ENCODE peak calls at places on chromosome X, in four cellular contexts. D, L, Y and Z are unnamed samples.

GRCh38 chrX:9555354-9555753 is 90.5 kb downstream of the TBL1X start:
- DNase-seq in L (no peak), D (no peak), Y (peak), Z (no peak)

GRCh38 chrX:72105436-72105835 is 26.3 kb downstream of the RTL5 start:
- DNase-seq in Y (no peak), L (no peak), D (no peak), Z (no peak)

GRCh38 chrX:22987452-22987851 is 12.3 kb upstream of the DDX53 start:
- DNase-seq in Y (peak), L (no peak), D (no peak), Z (no peak)

GRCh38 chrX:10135561-10136399 is 21.0 kb upstream of the CLCN4 start:
- DNase-seq in Y (no peak), L (no peak), D (no peak), Z (no peak)

GRCh38 chrX:110346681-110347080 is 12.0 kb upstream of the RTL9 start:
- DNase-seq in L (no peak), Y (no peak), D (peak), Z (peak)

GRCh38 chrX:69109706-69110635 is 55.3 kb downstream of the PJA1 start:
- DNase-seq in L (no peak), Y (peak), D (peak), Z (peak)

GRCh38 chrX:70169281-70169680 is 8.0 kb upstream of the DGAT2L6 start:
- DNase-seq in Y (no peak), D (no peak), L (no peak), Z (no peak)

GRCh38 chrX:145817299-145817665 is 347 bp upstream of the SLITRK2 start:
- DNase-seq in Y (no peak), D (peak), L (no peak), Z (peak)

GRCh38 chrX:152987801-152988200 is 6.1 kb downstream of the PNMA5 start:
- DNase-seq in Y (no peak), L (no peak), D (no peak), Z (no peak)

GRCh38 chrX:15311119-15311518 is 4.3 kb downstream of the ASB11 start:
- DNase-seq in D (no peak), L (no peak), Y (no peak), Z (no peak)

GRCh38 chrX:17433965-17434364 is 59.0 kb downstream of the NHS start:
- DNase-seq in L (no peak), Y (no peak), D (no peak), Z (no peak)

GRCh38 chrX:116009871-116010710 is 160.5 kb upstream of the AGTR2 start:
- DNase-seq in Y (no peak), D (peak), L (no peak), Z (peak)

GRCh38 chrX:45309096-45309495 is 108.4 kb upstream of the DIPK2B start:
- DNase-seq in Y (peak), D (no peak), L (no peak), Z (no peak)

GRCh38 chrX:134632386-134632785 is 25.9 kb downstream of the PLAC1 start:
- DNase-seq in L (no peak), D (no peak), Y (no peak), Z (no peak)

GRCh38 chrX:33053001-33053400 is 158.3 kb downstream of the DMD start:
- DNase-seq in D (no peak), Y (no peak), L (no peak), Z (no peak)

GRCh38 chrX:38627683-38628082 is 66.3 kb downstream of the TSPAN7 start:
- DNase-seq in D (peak), L (peak), Y (peak), Z (peak)

GRCh38 chrX:70613295-70613694 is 168.7 kb downstream of the DLG3 start:
- DNase-seq in D (no peak), Y (peak), L (no peak), Z (no peak)

GRCh38 chrX:130296743-130297142 is 28.0 kb upstream of the ZNF280C start:
- DNase-seq in L (no peak), Y (peak), D (no peak), Z (no peak)

GRCh38 chrX:11437642-11438379 is 144.6 kb downstream of the AMELX start:
- DNase-seq in L (no peak), Y (peak), D (peak), Z (no peak)

DNA sequence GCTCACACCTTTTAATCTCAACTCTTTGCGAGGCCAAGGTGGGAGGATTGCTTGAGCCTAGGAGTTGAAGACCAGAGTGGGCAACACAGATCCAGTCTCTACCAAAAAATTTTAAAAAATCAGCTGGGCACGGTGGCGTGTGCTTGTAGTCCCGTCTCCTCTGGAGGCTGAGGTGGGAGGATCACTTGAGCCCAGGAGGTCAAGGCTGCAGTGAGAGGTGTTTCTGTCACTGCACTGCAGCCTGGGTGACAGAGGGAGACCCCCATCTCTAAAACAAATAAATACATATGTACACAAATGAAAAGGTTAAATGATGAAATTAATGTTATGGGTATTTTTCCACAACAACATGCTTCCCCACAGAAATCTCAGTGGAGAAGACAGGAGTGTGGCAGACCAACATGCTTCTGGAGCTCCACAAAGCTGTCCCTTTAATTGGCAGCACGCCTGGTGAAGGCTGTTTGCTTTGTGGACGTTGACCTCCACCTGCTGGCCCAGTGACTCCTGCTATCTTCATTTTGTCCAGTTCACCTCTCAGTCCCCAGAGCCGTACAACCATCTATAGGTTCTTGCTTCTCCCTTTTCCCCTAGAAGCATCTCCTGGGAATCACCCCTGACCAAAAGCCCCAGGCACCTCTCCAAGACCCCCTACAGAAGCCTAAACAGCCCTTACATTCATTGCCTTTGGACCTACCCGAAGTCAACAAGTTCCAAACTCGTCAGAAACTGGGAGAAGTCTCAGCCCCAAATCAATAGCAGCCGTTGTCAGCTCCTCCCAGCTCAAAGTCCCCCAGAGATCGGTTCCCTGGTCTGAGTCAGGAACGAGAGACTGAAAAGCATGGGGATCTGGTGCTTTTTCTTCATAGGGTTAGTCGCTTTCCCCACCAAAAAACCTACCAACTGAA is 36.4 kb upstream of the CD99 start:
- DNase-seq in D (no peak), Y (no peak), L (no peak), Z (no peak)
- H3K27ac ChIP-seq in D (no peak), Y (no peak), L (no peak), Z (no peak)

GRCh38 chrX:13432376-13432775 is 112.5 kb upstream of the ATXN3L start:
- DNase-seq in D (no peak), L (no peak), Y (peak), Z (no peak)

GRCh38 chrX:13432776-13433605 is 113.1 kb upstream of the ATXN3L start:
- DNase-seq in L (no peak), Y (peak), D (no peak), Z (no peak)

GRCh38 chrX:13428055-13428786 is 108.4 kb upstream of the ATXN3L start:
- DNase-seq in Y (peak), D (peak), L (no peak), Z (peak)

GRCh38 chrX:13427441-13428054 is 107.7 kb upstream of the ATXN3L start:
- DNase-seq in D (no peak), Y (no peak), L (no peak), Z (no peak)

GRCh38 chrX:13430136-13430827 is 110.4 kb upstream of the ATXN3L start:
- DNase-seq in Y (peak), D (peak), L (no peak), Z (no peak)
- H4K5ac ChIP-seq in Y (peak), D (no peak), L (no peak), Z (no peak)

DNA sequence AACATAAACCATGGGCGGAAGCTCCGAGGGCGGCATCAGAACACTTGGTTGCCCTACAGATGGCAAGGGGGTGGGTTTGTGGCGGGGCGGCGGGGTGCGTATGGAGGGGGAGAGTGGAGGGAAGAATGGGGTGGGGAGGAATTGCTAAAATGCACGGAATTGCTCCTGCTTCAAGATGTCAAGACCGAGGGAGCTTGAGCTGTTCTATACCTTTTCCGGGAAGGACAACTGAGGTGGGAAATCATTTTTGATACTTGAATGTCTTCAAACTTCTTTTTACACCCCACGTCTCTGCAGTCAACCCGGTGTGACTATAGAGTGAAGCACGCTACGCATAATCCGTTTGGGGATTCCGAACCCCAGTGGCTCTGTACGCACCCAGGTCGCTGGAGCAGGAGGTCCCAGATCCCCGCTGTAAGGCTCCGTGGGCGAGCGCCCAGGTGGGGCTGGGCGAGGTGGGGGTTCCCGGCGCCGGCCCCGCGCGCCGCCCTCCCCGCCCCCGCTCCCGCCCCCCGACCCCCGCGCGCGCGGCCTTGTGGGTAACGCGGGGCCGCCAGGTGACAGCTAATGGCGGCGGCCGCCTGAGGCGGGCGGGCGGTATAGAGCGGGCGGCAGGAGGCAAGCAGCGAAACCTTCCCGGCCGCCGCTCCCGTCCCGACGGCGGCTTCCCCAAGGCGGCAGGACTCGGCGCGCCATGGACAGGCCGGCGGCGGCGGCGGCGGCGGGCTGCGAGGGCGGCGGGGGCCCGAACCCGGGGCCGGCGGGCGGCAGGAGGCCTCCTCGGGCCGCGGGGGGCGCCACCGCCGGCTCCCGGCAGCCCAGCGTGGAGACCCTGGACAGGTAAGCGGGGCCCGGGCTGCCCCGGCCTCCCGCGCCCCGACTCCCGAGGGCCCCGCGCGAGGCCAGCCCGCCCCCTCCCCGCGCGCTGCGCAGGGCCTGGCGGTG is at the start of gene MTMR1:
- DNase-seq in L (no peak), D (peak), Y (no peak), Z (no peak)
- H3K27ac ChIP-seq in L (no peak), D (no peak), Y (peak), Z (no peak)

DNA sequence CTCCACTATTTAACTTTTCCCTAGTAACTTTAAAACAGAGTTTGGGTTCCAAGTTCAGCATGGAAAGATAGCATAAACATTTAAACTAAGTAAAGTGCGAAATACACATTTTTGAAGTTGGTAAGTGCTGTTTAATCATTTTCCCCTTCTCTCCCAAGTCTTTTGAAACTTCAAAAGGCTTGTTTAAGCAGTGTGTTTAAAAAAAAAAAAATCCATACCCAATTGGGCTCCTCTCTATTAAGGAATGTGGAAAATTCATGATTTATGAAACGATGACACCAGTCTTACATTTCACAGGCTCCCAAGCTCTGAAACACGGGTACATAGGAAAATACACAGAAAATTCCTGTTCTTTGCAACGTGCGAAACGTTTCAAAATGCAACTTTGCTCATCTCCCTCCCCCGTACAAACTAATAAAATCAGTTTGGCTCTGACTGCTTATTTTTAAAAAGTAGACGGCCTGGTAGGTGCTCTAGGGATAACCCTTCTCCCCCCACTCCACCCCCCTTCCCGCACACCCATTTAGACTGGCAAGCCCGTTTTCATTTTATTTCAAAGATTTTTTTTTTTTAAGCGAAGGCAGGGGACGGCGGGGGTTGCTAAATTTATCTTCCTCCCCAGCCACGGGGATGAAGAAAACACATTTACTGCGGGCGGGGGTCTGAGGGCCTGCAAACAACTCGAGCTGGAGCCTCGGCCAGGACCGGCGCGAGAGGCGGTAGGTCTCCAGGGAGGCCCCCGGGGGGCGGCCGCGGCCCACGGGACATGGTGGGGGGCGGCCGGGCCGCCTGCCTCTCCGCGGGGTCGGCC is 789 bp upstream of the ZFX start:
- DNase-seq in Y (peak), D (peak), L (no peak), Z (no peak)
- H4K5ac ChIP-seq in Y (peak), D (no peak), L (no peak), Z (no peak)

GRCh38 chrX:124256209-124256608 is 76.3 kb upstream of the TEX13D start:
- DNase-seq in L (no peak), D (no peak), Y (peak), Z (no peak)

GRCh38 chrX:124263743-124264142 is 68.7 kb upstream of the TEX13D start:
- DNase-seq in Y (no peak), D (no peak), L (no peak), Z (no peak)

GRCh38 chrX:124256981-124257380 is 75.5 kb upstream of the TEX13D start:
- DNase-seq in L (no peak), Y (no peak), D (no peak), Z (no peak)

GRCh38 chrX:124260845-124261244 is 71.6 kb upstream of the TEX13D start:
- DNase-seq in D (no peak), Y (no peak), L (no peak), Z (no peak)

GRCh38 chrX:124257924-124258706 is 74.3 kb upstream of the TEX13D start:
- DNase-seq in Y (no peak), D (no peak), L (no peak), Z (no peak)
- H3K27ac ChIP-seq in Y (no peak), D (no peak), L (no peak), Z (no peak)

DNA sequence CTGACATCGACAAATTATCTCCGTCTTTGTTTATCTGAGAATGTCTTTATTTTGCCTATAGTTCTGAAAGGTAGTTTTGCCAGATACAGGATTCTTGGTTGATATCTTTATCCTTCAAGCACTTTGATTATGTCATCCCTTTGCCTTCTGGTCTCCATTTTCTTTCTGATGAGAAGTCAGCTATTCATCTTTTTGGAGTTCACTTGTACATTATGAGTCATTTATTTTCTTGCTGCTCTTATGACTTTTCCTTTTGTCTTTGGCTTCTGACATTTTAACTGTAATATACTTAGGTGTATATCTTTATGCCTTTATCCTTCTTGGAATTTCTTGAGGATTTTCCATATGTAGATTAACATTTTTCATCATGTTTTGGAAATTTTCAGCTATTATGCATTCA is 51.4 kb downstream of the SHROOM4 start:
- DNase-seq in L (no peak), Y (no peak), D (no peak), Z (no peak)
- H4K5ac ChIP-seq in L (no peak), Y (no peak), D (no peak), Z (no peak)

GRCh38 chrX:49043987-49044281 is 777 bp upstream of the TFE3 start:
- DNase-seq in L (no peak), D (no peak), Y (no peak), Z (no peak)
- H3K27ac ChIP-seq in L (no peak), D (no peak), Y (no peak), Z (no peak)

GRCh38 chrX:54208531-54208930 is 25.5 kb upstream of the FAM120C start:
- DNase-seq in Y (peak), D (no peak), L (no peak), Z (no peak)

DNA sequence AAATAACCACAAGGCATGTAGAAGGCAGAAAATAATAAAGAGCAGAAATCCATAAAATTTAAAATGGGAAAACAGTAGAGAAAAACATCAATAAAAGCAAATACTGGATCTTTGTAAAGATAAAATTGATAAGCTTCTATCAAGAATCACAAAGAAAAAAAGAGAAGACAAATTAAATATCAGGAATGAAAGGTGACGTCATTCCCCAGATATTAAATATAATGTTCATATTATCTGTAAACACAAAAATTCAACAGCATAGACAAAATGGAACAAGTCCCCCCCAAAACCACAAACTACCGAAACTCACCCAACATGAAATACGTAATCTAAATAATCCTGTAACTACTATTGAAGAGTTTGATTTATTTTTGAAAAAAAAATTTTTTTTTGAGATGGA is 30.5 kb upstream of the FAM120C start:
- DNase-seq in L (no peak), Y (no peak), D (no peak), Z (no peak)
- H4K5ac ChIP-seq in L (no peak), Y (no peak), D (no peak), Z (no peak)

GRCh38 chrX:7059214-7059838 is 88.2 kb upstream of the STS start:
- DNase-seq in D (no peak), Y (no peak), L (no peak), Z (no peak)

GRCh38 chrX:7060444-7060843 is 87.1 kb upstream of the STS start:
- DNase-seq in L (no peak), D (no peak), Y (no peak), Z (no peak)

GRCh38 chrX:7052541-7052940 is 95.0 kb upstream of the STS start:
- DNase-seq in L (no peak), D (no peak), Y (no peak), Z (no peak)

GRCh38 chrX:7055386-7056137 is 92.0 kb upstream of the STS start:
- DNase-seq in Y (no peak), L (no peak), D (no peak), Z (no peak)

DNA sequence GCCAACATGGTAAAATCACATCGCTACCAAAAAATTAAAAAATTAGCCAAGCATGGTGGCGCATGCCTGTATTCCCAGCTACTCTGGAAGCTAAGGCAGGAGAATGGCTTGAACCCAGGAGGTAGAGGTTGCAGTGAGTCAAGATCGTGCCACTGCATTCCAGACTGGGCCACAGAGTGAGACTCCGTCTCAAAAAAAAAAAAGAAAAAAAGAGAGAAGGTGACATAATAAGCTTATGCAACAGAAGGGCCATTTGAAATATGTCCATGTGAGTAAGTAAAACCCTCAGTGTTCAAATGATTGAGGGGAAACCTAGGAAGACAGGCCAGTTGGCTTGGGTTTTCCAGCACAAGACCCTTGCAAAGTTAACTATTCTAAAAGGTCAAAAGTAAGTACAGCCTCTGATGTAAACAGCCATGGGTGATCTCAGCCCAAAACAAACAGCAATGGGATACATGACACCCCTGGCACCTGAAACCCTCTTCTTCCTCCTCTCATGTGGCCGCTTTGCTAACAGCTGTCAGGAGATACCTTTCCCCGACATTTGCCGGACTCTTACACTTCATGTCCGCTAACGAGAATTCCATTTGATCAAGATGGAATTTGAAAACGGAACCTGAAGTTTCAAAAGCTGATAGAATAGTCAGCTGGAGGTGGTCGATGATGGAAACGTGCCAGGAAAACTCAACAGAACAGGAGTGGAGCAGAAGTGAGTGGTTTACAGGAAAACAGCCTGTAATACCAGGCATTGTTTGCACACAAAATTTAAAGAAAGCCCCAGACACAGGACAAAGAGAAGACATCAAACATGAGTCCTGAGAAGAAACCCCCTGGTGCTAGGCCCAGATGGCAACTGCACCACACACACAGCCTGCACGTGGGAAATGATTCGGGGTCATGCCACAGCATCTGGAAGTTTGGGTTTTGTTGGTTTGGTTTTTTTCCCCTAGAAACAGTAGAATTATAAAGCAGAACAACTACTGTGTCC is 93.0 kb upstream of the STS start:
- DNase-seq in Y (no peak), L (no peak), D (no peak), Z (no peak)
- H3K27ac ChIP-seq in Y (no peak), L (no peak), D (no peak), Z (no peak)